ENCODE peak calls at places on chromosome 5, in four cellular contexts. X is mammary epithelial cell, D is astrocyte of the cerebellum, K is breast epithelium. O is an unnamed sample.

GRCh38 chr5:95410269-95410668 is 19.1 kb downstream of the FAM81B start:
- DNase-seq in K (no peak), D (no peak), X (no peak), O (no peak)

GRCh38 chr5:140546851-140547507 is 483 bp upstream of the EIF4EBP3 start:
- DNase-seq in K (no peak), D (no peak), X (no peak), O (no peak)

GRCh38 chr5:1878050-1878849 is 4.5 kb downstream of the IRX4 start:
- DNase-seq in D (no peak), X (no peak), K (no peak), O (no peak)

GRCh38 chr5:172696171-172696849 is 55.2 kb downstream of the NEURL1B start:
- DNase-seq in K (no peak), D (no peak), X (no peak), O (no peak)

GRCh38 chr5:35821513-35821912 is 35.2 kb upstream of the IL7R start:
- DNase-seq in X (no peak), K (no peak), D (no peak), O (no peak)

GRCh38 chr5:37554938-37555337 is 175.8 kb downstream of the WDR70 start:
- DNase-seq in D (no peak), K (no peak), X (peak), O (no peak)

GRCh38 chr5:143094087-143094511 is 309.4 kb downstream of the NR3C1 start:
- DNase-seq in X (peak), K (peak), D (peak), O (no peak)

GRCh38 chr5:147461915-147462314 is 48.0 kb downstream of the DPYSL3 start:
- DNase-seq in D (no peak), K (no peak), X (no peak), O (no peak)

GRCh38 chr5:124908603-124909451 is 162.4 kb upstream of the ZNF608 start:
- DNase-seq in X (peak), D (no peak), K (no peak), O (peak)

GRCh38 chr5:56607074-56607473 is 208.3 kb upstream of the MAP3K1 start:
- DNase-seq in D (no peak), K (no peak), X (no peak), O (no peak)

GRCh38 chr5:176533390-176533789 is 3.8 kb downstream of the RNF44 start:
- DNase-seq in X (no peak), D (no peak), K (no peak), O (no peak)

GRCh38 chr5:142013734-142014495 is 1.1 kb upstream of the GNPDA1 start:
- DNase-seq in K (no peak), X (no peak), D (no peak), O (peak)

GRCh38 chr5:185095-186070 is 5.9 kb upstream of the LRRC14B start:
- DNase-seq in X (no peak), D (no peak), K (no peak), O (no peak)

GRCh38 chr5:530556-530955 is 6.3 kb upstream of the SLC9A3 start:
- DNase-seq in K (no peak), D (no peak), X (no peak), O (no peak)

GRCh38 chr5:147887026-147887627 is 8.6 kb downstream of the SCGB3A2 start:
- DNase-seq in D (peak), X (peak), K (no peak), O (no peak)

GRCh38 chr5:92402045-92402444 is 1018.9 kb upstream of the ARRDC3 start:
- DNase-seq in D (no peak), K (no peak), X (peak), O (no peak)

GRCh38 chr5:51810592-51810991 is 427.3 kb downstream of the ISL1 start:
- DNase-seq in D (no peak), X (peak), K (no peak), O (peak)

GRCh38 chr5:41764650-41765049 is 105.6 kb downstream of the OXCT1 start:
- DNase-seq in X (no peak), K (no peak), D (no peak), O (no peak)

GRCh38 chr5:5666076-5666365 is 243.5 kb downstream of the ICE1 start:
- DNase-seq in X (no peak), K (no peak), D (no peak), O (no peak)

GRCh38 chr5:1527533-1528205 is 3.9 kb upstream of the LPCAT1 start:
- DNase-seq in K (no peak), X (no peak), D (no peak), O (no peak)

GRCh38 chr5:93611510-93611899 is 28.5 kb downstream of the NR2F1 start:
- DNase-seq in X (no peak), D (no peak), K (no peak), O (no peak)

GRCh38 chr5:1555011-1555807 is 31.4 kb upstream of the LPCAT1 start:
- DNase-seq in X (peak), D (no peak), K (peak), O (peak)

GRCh38 chr5:123287881-123288280 is 135.3 kb downstream of the CEP120 start:
- DNase-seq in K (no peak), X (no peak), D (no peak), O (no peak)

GRCh38 chr5:136143763-136144162 is 11.1 kb downstream of the SMAD5 start:
- DNase-seq in K (no peak), X (no peak), D (no peak), O (no peak)

GRCh38 chr5:84693256-84693655 is 308.6 kb upstream of the EDIL3 start:
- DNase-seq in X (no peak), D (peak), K (no peak), O (no peak)

GRCh38 chr5:138606378-138606777 is 31.2 kb upstream of the HSPA9 start:
- DNase-seq in X (no peak), D (no peak), K (no peak), O (no peak)

GRCh38 chr5:138615461-138615860 is 40.3 kb upstream of the HSPA9 start:
- DNase-seq in D (no peak), K (no peak), X (no peak), O (no peak)

GRCh38 chr5:138611295-138612220 is 36.4 kb upstream of the HSPA9 start:
- DNase-seq in X (no peak), D (no peak), K (no peak), O (no peak)

GRCh38 chr5:138605254-138605972 is 30.2 kb upstream of the HSPA9 start:
- DNase-seq in D (no peak), K (no peak), X (no peak), O (no peak)

GRCh38 chr5:138610468-138611294 is 35.5 kb upstream of the HSPA9 start:
- DNase-seq in D (no peak), X (no peak), K (no peak), O (no peak)
- TF ChIP-seq CTCF in D (peak), X (peak), K (no peak), O (peak)

GRCh38 chr5:10985711-10986110 is 224.7 kb upstream of the DAP start:
- DNase-seq in X (no peak), D (no peak), K (no peak), O (no peak)

GRCh38 chr5:10987291-10987806 is 226.3 kb upstream of the DAP start:
- DNase-seq in D (no peak), X (no peak), K (no peak), O (no peak)

GRCh38 chr5:10984021-10984420 is 223.0 kb upstream of the DAP start:
- DNase-seq in X (no peak), K (no peak), D (no peak), O (no peak)

GRCh38 chr5:10982616-10983015 is 221.6 kb upstream of the DAP start:
- DNase-seq in D (no peak), X (no peak), K (no peak), O (no peak)

GRCh38 chr5:10985091-10985490 is 224.1 kb upstream of the DAP start:
- DNase-seq in X (no peak), D (no peak), K (no peak), O (no peak)
- H3K4me3 ChIP-seq in X (no peak), D (no peak), K (no peak), O (no peak)

GRCh38 chr5:77643654-77644404 is 5.3 kb upstream of the OTP start:
- DNase-seq in D (no peak), K (no peak), X (no peak), O (no peak)

GRCh38 chr5:77642915-77643653 is 4.6 kb upstream of the OTP start:
- DNase-seq in D (no peak), X (no peak), K (no peak), O (no peak)

GRCh38 chr5:77644443-77645157 is 6.1 kb upstream of the OTP start:
- DNase-seq in K (no peak), D (no peak), X (no peak), O (no peak)

GRCh38 chr5:77645995-77646639 is 7.6 kb upstream of the OTP start:
- DNase-seq in X (no peak), K (no peak), D (no peak), O (no peak)

DNA sequence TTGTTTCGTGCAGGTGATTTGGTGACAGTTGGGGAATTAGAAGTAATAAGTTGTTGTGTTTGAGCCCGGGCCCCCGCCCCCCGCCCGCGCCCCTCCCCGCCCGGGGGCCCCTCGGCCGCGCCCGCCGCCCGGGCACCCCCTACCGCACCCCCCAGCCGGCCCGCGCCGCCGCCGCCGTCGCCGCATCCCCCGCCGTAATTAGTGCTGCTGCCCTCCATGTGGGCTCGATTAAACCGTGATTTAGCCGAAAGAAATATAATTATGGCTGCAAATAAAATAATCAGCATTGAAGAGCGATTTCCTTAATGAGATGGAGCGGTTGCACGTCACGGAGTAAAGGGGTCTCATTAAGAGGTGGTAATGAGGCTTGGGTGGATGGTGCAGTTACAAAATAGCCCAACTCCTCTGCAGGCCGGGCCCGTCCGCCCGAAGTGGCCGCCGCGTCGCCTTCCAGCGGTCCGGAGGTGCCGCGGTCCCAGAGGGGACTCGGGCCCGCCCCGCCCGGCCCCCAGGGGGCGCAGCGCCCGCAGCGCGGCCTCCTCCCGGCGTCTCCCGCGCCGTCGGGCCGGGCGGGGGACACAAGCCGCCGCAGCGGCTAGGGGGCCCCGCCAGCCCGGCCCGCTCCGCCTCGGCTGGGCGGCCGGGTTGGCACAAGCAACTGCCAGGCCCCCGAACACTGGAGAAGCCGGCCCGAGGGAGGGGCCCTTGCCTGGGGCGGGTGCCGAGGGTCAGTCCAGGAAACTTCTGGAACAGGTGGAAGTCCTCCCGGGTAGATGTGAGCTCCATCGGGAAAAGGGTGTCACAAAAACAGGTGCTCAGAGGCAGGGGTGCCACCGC is 6.9 kb upstream of the OTP start:
- DNase-seq in K (no peak), D (no peak), X (no peak), O (no peak)
- TF ChIP-seq CTCF in K (no peak), D (peak), X (peak), O (peak)

GRCh38 chr5:113274836-113275414 is 159.9 kb downstream of the TSSK1B start:
- DNase-seq in X (no peak), D (no peak), K (no peak), O (no peak)
- H3K4me3 ChIP-seq in X (no peak), D (no peak), K (no peak), O (no peak)

DNA sequence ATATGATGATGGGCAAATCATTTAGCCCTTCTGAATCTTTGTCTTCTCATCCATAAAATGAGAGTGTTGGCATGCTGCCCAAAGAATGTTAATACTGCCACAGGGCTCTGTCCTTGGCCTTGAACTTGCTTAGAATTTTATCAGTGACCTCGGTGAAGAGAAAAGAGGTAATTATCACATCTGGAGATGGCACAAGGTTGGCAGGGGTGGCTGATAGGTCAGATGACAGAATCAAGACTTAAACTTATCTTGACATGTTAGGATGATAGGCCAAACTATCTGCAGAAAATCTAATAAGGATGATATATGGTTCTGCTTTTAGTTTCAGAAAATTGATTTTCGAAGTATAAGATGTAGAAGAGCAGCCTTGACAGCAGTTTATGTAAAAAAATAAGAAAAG is 599.1 kb upstream of the CLINT1 start:
- DNase-seq in X (no peak), K (no peak), D (no peak), O (no peak)
- TF ChIP-seq CTCF in X (no peak), K (no peak), D (no peak), O (no peak)

GRCh38 chr5:134787692-134788091 is 29.1 kb downstream of the DDX46 start:
- DNase-seq in K (no peak), D (no peak), X (no peak), O (no peak)

GRCh38 chr5:134784946-134785620 is 26.5 kb downstream of the DDX46 start:
- DNase-seq in K (no peak), X (no peak), D (peak), O (no peak)

DNA sequence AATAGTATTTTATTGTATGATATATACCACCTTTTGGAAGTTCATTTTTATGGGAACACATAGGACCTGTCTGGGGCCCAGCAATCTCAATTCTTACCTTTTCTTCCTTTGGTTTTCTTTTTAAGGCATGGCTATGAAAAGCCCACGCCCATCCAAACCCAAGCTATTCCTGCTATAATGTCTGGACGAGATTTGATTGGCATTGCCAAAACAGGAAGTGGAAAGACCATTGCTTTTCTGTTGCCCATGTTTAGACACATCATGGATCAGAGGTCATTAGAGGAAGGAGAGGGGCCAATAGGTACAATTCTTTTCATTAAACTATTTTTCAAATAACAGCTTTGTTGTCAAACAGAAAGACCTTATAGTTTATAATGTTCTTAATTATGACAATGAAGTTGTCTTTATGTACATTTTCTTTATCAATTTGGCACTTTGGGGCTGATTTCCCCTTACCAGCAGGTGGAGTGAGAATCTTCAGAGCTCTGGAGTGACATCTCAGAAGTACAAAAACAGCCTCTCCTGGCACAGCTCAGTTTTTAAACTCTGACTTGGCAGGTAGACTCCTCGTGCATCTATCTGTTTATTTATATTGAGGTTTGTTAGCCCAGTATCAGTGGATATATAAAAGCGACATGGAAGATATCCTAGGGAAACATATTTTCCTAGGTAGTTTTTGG is 25.8 kb downstream of the DDX46 start:
- DNase-seq in K (no peak), D (no peak), X (no peak), O (no peak)
- H3K4me3 ChIP-seq in K (no peak), D (no peak), X (no peak), O (no peak)